ENCODE peak calls at places on chromosomes 2 and 18, in eight cellular contexts. K is ascending aorta; J is activated gamma-delta T cell treated with Interleukin-2 at 50 U/mL for 16 hours; F is stimulated activated CD4-positive, alpha-beta T cell treated with anti-CD3 and anti-CD28 coated beads, Interleukin-15, amount 100 ng/mL, for 48 hours; U is fibroblast of mammary gland; B is kidney epithelial cell; N is left lung; V is HEK293T. P is an unnamed sample.

GRCh38 chr2:240913810-240914644 is 7.9 kb downstream of the CROCC2 start:
- DNase-seq in N (no peak), V (peak; percentile 78), J (peak; percentile 62), U (peak; percentile 76), K (peak; percentile 81), B (no peak), F (peak; percentile 28), P (peak; percentile 35)

GRCh38 chr18:26617151-26617554 is 68.8 kb upstream of the KCTD1 start:
- DNase-seq in U (peak; percentile 91), N (no peak), V (no peak), J (no peak), B (peak; percentile 56), K (no peak), F (no peak), P (peak; percentile 72)

GRCh38 chr2:28356095-28356911 is 36.4 kb upstream of the FOSL2 start:
- DNase-seq in K (peak; percentile 95), V (no peak), J (peak; percentile 29), F (no peak), U (peak; percentile 82), N (peak; percentile 81), B (no peak), P (peak; percentile 87)

GRCh38 chr2:171902840-171903420 is 8.9 kb upstream of the SLC25A12 start:
- DNase-seq in B (no peak), N (no peak), V (no peak), U (no peak), J (no peak), K (no peak), F (no peak), P (no peak)

GRCh38 chr18:52288403-52289004 is 51.5 kb upstream of the DCC start:
- DNase-seq in K (no peak), F (no peak), N (no peak), U (no peak), B (no peak), J (no peak), V (peak; percentile 6), P (no peak)

GRCh38 chr2:199841409-199841808 is 9.6 kb downstream of the FTCDNL1 start:
- DNase-seq in B (no peak), N (no peak), F (no peak), K (no peak), U (no peak), V (no peak), J (no peak), P (no peak)

GRCh38 chr2:219636144-219636915 is 8.9 kb downstream of the SLC4A3 start:
- DNase-seq in B (no peak), N (no peak), K (peak; percentile 53), F (no peak), U (no peak), V (no peak), J (no peak), P (no peak)

GRCh38 chr2:239167011-239167673 is 233.7 kb downstream of the HDAC4 start:
- DNase-seq in J (no peak), N (peak; percentile 16), F (no peak), K (no peak), U (no peak), B (no peak), V (no peak), P (no peak)

GRCh38 chr18:32086866-32087265 is 4.8 kb upstream of the RNF138 start:
- DNase-seq in V (no peak), U (peak; percentile 90), N (no peak), K (no peak), B (no peak), F (no peak), J (no peak), P (peak; percentile 10)

GRCh38 chr2:219028996-219029828 is 12.1 kb downstream of the CFAP65 start:
- DNase-seq in J (no peak), N (no peak), B (no peak), V (no peak), K (no peak), U (no peak), F (no peak), P (no peak)

GRCh38 chr2:181575650-181576025 is 81.3 kb downstream of the CERKL start:
- DNase-seq in F (no peak), V (no peak), U (no peak), B (no peak), K (no peak), N (no peak), J (no peak), P (no peak)

GRCh38 chr18:49814147-49814499 is 790 bp upstream of the ACAA2 start:
- DNase-seq in J (peak; percentile 33), K (peak; percentile 89), F (peak; percentile 43), V (peak; percentile 15), U (peak; percentile 75), N (peak; percentile 65), B (no peak), P (peak; percentile 47)

GRCh38 chr2:233819884-233820765 is 34.2 kb downstream of the HJURP start:
- DNase-seq in V (no peak), N (no peak), J (no peak), F (no peak), K (peak; percentile 40), U (no peak), B (no peak), P (no peak)

GRCh38 chr2:69200107-69200520 is 186.9 kb downstream of the GFPT1 start:
- DNase-seq in F (no peak), U (peak; percentile 95), B (no peak), J (no peak), K (no peak), V (no peak), N (no peak), P (peak; percentile 88)

GRCh38 chr18:69447886-69448285 is 47.2 kb downstream of the DOK6 start:
- DNase-seq in V (no peak), F (no peak), N (no peak), B (no peak), U (no peak), J (no peak), K (no peak), P (no peak)

GRCh38 chr2:198400999-198401398 is 596.6 kb downstream of the PLCL1 start:
- DNase-seq in F (no peak), V (no peak), J (no peak), B (no peak), N (no peak), U (no peak), K (no peak), P (no peak)

GRCh38 chr2:42256502-42256901 is 87.3 kb downstream of the EML4 start:
- DNase-seq in J (no peak), K (no peak), N (no peak), V (no peak), F (no peak), U (no peak), B (no peak), P (no peak)

GRCh38 chr2:157325786-157326185 is at the start of gene ERMN:
- DNase-seq in U (no peak), N (no peak), F (no peak), V (no peak), B (no peak), K (no peak), J (no peak), P (no peak)

GRCh38 chr2:236663267-236663666 is 93.6 kb downstream of the ACKR3 start:
- DNase-seq in N (peak; percentile 55), B (no peak), K (peak; percentile 75), J (no peak), F (no peak), U (peak; percentile 75), V (no peak), P (no peak)

GRCh38 chr18:35099911-35100310 is 58.7 kb downstream of the MAPRE2 start:
- DNase-seq in N (no peak), V (no peak), K (no peak), B (peak; percentile 25), J (no peak), U (peak; percentile 61), F (no peak), P (peak; percentile 35)